ENCODE peak calls at places on chromosomes 5 and 9, in four cellular contexts. M, X, I and C are unnamed samples.

GRCh38 chr9:19781240-19781639 is 7.6 kb downstream of the SLC24A2 start:
- DNase-seq in M (no peak), X (no peak), I (no peak), C (no peak)

GRCh38 chr5:131405674-131406073 is 141.8 kb downstream of the CDC42SE2 start:
- DNase-seq in M (no peak), X (no peak), I (no peak), C (no peak)

GRCh38 chr5:110625376-110625999 is 101.0 kb downstream of the TMEM232 start:
- DNase-seq in M (no peak), X (peak), I (no peak), C (peak)

GRCh38 chr9:134585746-134586706 is 55.6 kb upstream of the COL5A1 start:
- DNase-seq in M (peak), X (peak), I (peak), C (peak)

GRCh38 chr5:125409496-125410351 is 663.3 kb upstream of the ZNF608 start:
- DNase-seq in M (no peak), X (peak), I (no peak), C (peak)

GRCh38 chr5:153964201-153965101 is 74.3 kb downstream of the FAM114A2 start:
- DNase-seq in M (no peak), X (no peak), I (no peak), C (no peak)

GRCh38 chr5:140038373-140038957 is 4.6 kb downstream of the NRG2 start:
- DNase-seq in M (no peak), X (peak), I (no peak), C (peak)

GRCh38 chr5:9653811-9654210 is 23.7 kb upstream of the TAS2R1 start:
- DNase-seq in M (peak), X (peak), I (no peak), C (peak)

GRCh38 chr5:10138385-10139057 is 111.2 kb downstream of the ATPSCKMT start:
- DNase-seq in M (no peak), X (peak), I (no peak), C (no peak)

GRCh38 chr5:173923236-173924104 is 35.3 kb downstream of the CPEB4 start:
- DNase-seq in M (no peak), X (no peak), I (no peak), C (peak)

GRCh38 chr5:102910240-102911226 is 155.4 kb downstream of the PAM start:
- DNase-seq in M (no peak), X (peak), I (no peak), C (peak)

GRCh38 chr5:138972230-138972629 is 97.1 kb upstream of the LRRTM2 start:
- DNase-seq in M (no peak), X (no peak), I (no peak), C (no peak)

GRCh38 chr5:42520203-42520602 is 97.0 kb downstream of the GHR start:
- DNase-seq in M (no peak), X (no peak), I (no peak), C (no peak)

GRCh38 chr5:13987843-13988464 is 43.5 kb upstream of the DNAH5 start:
- DNase-seq in M (no peak), X (peak), I (no peak), C (peak)

GRCh38 chr9:128160603-128160987 is 530 bp downstream of the BBLN start:
- DNase-seq in M (no peak), X (no peak), I (peak), C (peak)

GRCh38 chr9:132168347-132168746 is 6.5 kb downstream of the NTNG2 start:
- DNase-seq in M (no peak), X (no peak), I (no peak), C (no peak)

GRCh38 chr5:143199843-143200242 is 203.6 kb downstream of the NR3C1 start:
- DNase-seq in M (no peak), X (no peak), I (no peak), C (no peak)